ENCODE peak calls at places on chromosomes 3 and 15, in five cellular contexts. C is activated T-cell treated with anti-CD3 and anti-CD28 coated beads for 24 hours, W is NCI-H510A, U is LoVo, A is GM04504. V is an unnamed sample.

GRCh38 chr15:64144565-64145281 is 6.8 kb upstream of the SNX22 start:
- DNase-seq in C (no peak), W (no peak), A (no peak), U (no peak), V (no peak)

GRCh38 chr3:106811376-106811775 is 565.9 kb upstream of the CCDC54 start:
- DNase-seq in U (no peak), A (peak; percentile 60), C (no peak), W (no peak), V (peak; percentile 37)

GRCh38 chr15:68679961-68680371 is 101.2 kb downstream of the CORO2B start:
- DNase-seq in W (no peak), C (no peak), A (no peak), U (no peak), V (no peak)

GRCh38 chr3:186807231-186807630 is 949 bp upstream of the RFC4 start:
- DNase-seq in U (no peak), A (no peak), C (no peak), W (no peak), V (no peak)

GRCh38 chr3:20340324-20340928 is 154.4 kb upstream of the SGO1 start:
- DNase-seq in W (no peak), U (peak; percentile 57), C (peak; percentile 55), A (peak; percentile 51), V (peak; percentile 82)

GRCh38 chr3:101138817-101139216 is 145.6 kb upstream of the ABI3BP start:
- DNase-seq in C (no peak), A (no peak), U (no peak), W (no peak), V (no peak)

GRCh38 chr3:40843208-40843624 is 318.5 kb downstream of the ZNF621 start:
- DNase-seq in C (no peak), U (no peak), W (no peak), A (no peak), V (no peak)

GRCh38 chr3:61903074-61903473 is 341.7 kb downstream of the PTPRG start:
- DNase-seq in W (no peak), U (no peak), C (no peak), A (no peak), V (no peak)

GRCh38 chr3:69660631-69661030 is 78.6 kb upstream of the MITF start:
- DNase-seq in C (no peak), U (no peak), A (no peak), W (no peak), V (no peak)

GRCh38 chr15:99437315-99438221 is 128.2 kb upstream of the MEF2A start:
- DNase-seq in W (no peak), A (no peak), U (no peak), C (no peak), V (no peak)

GRCh38 chr3:128456776-128457715 is 9.6 kb downstream of the DNAJB8 start:
- DNase-seq in C (no peak), U (no peak), W (no peak), A (no peak), V (no peak)

GRCh38 chr15:93231261-93231939 is 142.4 kb upstream of the RGMA start:
- DNase-seq in U (no peak), W (no peak), C (no peak), A (no peak), V (no peak)